ENCODE peak calls at places on chromosomes 16 and 17, in seven cellular contexts. D, M, H, O, K, R and N are unnamed samples.

GRCh38 chr16:48613061-48613957 is 3.3 kb upstream of the N4BP1 start:
- DNase-seq in D (no peak), R (no peak), M (peak; percentile 42), H (no peak), O (peak; percentile 61), K (peak; percentile 53), N (no peak)

GRCh38 chr16:19115148-19116021 is 1.6 kb downstream of the ITPRIPL2 start:
- DNase-seq in D (no peak), R (no peak), H (peak; percentile 35), O (peak; percentile 59), M (no peak), K (no peak), N (no peak)

GRCh38 chr17:37701424-37702020 is 43.3 kb downstream of the HNF1B start:
- DNase-seq in O (peak; percentile 47), H (peak; percentile 24), D (peak; percentile 61), R (no peak), M (peak; percentile 38), K (peak; percentile 12), N (peak; percentile 16)

GRCh38 chr16:82671743-82672142 is 45.0 kb downstream of the CDH13 start:
- DNase-seq in K (no peak), R (no peak), D (no peak), M (peak; percentile 3), H (no peak), O (peak; percentile 44), N (no peak)

GRCh38 chr17:11240041-11240801 is 792 bp upstream of the SHISA6 start:
- DNase-seq in D (no peak), K (no peak), H (peak; percentile 54), R (peak; percentile 41), M (no peak), O (peak; percentile 71), N (no peak)

GRCh38 chr16:83134638-83135037 is 507.9 kb downstream of the CDH13 start:
- DNase-seq in R (no peak), O (no peak), D (no peak), H (no peak), K (no peak), M (no peak), N (no peak)

GRCh38 chr17:59853168-59853918 is 39.4 kb downstream of the TUBD1 start:
- DNase-seq in H (peak; percentile 44), M (peak; percentile 100), D (peak; percentile 34), K (no peak), O (peak; percentile 72), R (no peak), N (peak; percentile 49)

GRCh38 chr17:21020622-21021021 is 22.2 kb downstream of the USP22 start:
- DNase-seq in M (no peak), D (no peak), R (no peak), H (no peak), K (no peak), O (no peak), N (no peak)

GRCh38 chr16:1290032-1290431 is 19.4 kb upstream of the UBE2I start:
- DNase-seq in O (no peak), M (no peak), R (no peak), K (no peak), D (no peak), H (no peak), N (no peak)

GRCh38 chr17:40915199-40915661 is 22.2 kb downstream of the KRT23 start:
- DNase-seq in M (peak; percentile 94), K (no peak), O (peak; percentile 84), H (no peak), R (no peak), D (no peak), N (no peak)

GRCh38 chr16:4537376-4538066 is 1.1 kb downstream of the CDIP1 start:
- DNase-seq in D (no peak), M (no peak), K (no peak), H (peak; percentile 66), R (peak; percentile 49), O (peak; percentile 39), N (no peak)

GRCh38 chr16:30785126-30786106 is 1.6 kb downstream of the ZNF629 start:
- DNase-seq in M (no peak), H (no peak), O (no peak), R (no peak), D (no peak), K (no peak), N (no peak)

GRCh38 chr17:80948961-80949450 is 42.6 kb upstream of the CHMP6 start:
- DNase-seq in D (no peak), K (no peak), H (peak; percentile 51), M (no peak), O (no peak), R (peak; percentile 29), N (no peak)

GRCh38 chr16:84749072-84749471 is 49.3 kb downstream of the USP10 start:
- DNase-seq in D (no peak), M (no peak), O (no peak), H (no peak), R (no peak), K (no peak), N (no peak)

GRCh38 chr17:81959362-81960129 is 1.4 kb downstream of the NOTUM start:
- DNase-seq in R (peak; percentile 51), K (peak; percentile 71), M (peak; percentile 59), O (peak; percentile 63), H (peak; percentile 96), D (peak; percentile 68), N (peak; percentile 82)

GRCh38 chr17:81958633-81959342 is 2.2 kb downstream of the NOTUM start:
- DNase-seq in R (no peak), O (no peak), M (no peak), D (no peak), K (no peak), H (no peak), N (no peak)

GRCh38 chr17:81955756-81956544 is 5.0 kb downstream of the NOTUM start:
- DNase-seq in K (no peak), H (no peak), O (no peak), D (no peak), R (no peak), M (no peak), N (no peak)

GRCh38 chr17:81956607-81957589 is 4.1 kb downstream of the NOTUM start:
- DNase-seq in D (no peak), R (no peak), K (no peak), H (peak; percentile 67), O (no peak), M (no peak), N (no peak)

DNA sequence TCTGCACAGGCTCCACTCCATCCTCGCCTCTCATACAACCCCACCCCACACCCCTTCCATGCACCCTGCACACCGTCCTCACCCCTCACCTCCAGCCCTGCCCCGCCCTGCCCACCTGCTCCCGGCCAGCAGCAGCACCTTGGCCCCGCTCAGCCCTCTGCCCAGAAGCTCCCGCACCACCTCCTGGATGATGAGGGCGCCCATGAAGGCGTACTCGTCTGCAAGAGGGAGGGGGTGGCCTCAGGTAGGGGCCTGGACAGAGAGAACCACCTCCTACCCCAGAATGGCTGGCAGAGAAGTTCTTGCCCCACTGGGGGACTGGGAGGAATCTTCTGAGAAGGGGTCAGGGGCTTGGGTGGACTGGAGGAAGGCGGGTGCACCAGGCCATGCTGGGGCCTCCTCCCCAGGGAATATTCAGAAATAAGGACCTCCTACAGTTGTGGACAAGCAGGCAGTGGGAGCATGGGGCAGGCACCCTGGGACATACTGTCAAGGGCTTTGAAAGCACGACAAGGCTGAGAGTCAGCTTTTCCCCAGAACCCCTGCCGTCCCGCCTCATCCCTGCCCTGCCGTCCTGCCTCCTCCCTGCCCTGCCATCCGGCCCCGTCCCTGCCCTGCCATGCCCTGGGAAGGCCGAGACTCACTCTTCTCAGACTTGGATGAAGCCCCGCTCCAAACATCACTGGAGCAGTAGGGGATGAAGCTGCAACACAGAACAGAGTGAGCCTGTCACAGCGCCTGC is 3.1 kb downstream of the NOTUM start:
- DNase-seq in D (no peak), M (no peak), R (no peak), O (no peak), K (no peak), H (no peak), N (no peak)
- H3K27me3 ChIP-seq in D (no peaks in the 10 kb centered on the region), M (peaks cover 22% of the 10 kb centered on the region), R (peaks cover 29% of the 10 kb centered on the region), O (peaks cover 6% of the 10 kb centered on the region), K (peaks cover 6% of the 10 kb centered on the region), H (peaks cover 18% of the 10 kb centered on the region), N (peaks cover 22% of the 10 kb centered on the region)

DNA sequence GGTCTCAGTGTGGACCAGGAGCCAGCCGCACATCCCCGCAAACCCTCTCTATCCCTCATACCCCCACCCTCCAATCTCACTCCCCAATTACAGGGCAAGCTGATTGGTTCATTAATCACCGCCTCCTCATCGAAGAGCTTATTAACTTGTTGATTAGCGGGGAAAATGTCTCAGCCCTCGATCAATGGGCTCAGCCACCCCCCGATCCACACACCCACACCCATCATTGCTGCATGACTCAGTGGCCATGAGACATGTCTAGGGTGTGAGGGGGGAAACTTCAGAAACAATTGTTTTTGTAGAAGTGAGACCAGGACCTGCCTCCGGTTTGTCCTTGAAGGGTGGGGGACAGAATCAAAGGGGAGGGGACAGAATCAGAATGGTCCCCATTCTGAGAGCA is 2.5 kb upstream of the PYY start:
- DNase-seq in K (no peak), O (no peak), H (no peak), D (no peak), R (no peak), M (no peak), N (no peak)
- H3K27me3 ChIP-seq in K (peaks cover 12% of the 10 kb centered on the region), O (no peaks in the 10 kb centered on the region), H (no peaks in the 10 kb centered on the region), D (no peaks in the 10 kb centered on the region), R (peaks cover 23% of the 10 kb centered on the region), M (no peaks in the 10 kb centered on the region), N (no peaks in the 10 kb centered on the region)

DNA sequence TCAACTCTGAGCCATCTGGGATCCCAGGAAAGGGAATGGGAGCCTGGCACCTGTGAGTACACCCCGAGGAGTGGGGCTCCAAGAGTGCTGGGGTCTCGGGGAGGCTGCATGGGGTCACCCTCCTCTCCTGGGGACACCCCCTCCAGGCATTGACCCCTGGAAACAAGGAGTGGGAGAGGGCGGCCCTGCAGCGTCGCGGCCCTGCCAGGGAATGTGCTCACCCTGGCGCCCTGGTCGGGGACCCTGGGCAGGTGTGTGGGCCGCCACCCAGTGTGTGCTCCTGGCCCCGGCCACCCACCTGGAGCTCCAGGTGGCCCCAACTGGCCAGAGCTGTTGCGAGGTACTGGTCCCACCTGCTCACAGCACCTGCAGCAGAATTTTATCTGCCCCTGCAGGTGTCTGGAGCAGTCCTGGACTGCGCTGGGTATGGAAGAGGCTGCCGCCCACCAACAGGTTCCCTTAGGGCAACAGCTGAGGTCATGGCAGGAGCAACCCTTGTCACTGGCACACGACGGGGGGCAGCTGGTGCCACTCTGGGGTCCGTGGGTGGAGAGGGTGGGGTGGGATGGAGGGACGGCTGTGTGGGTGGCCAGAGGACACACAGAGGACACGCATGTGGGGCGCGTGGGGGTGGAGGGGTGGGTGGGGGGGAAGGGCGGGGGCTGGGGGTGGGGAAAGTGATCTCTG is 5.4 kb upstream of the PABPN1L start:
- DNase-seq in D (no peak), R (no peak), O (no peak), K (no peak), H (no peak), M (no peak), N (no peak)
- H3K27me3 ChIP-seq in D (peaks cover 3% of the 10 kb centered on the region), R (no peaks in the 10 kb centered on the region), O (no peaks in the 10 kb centered on the region), K (peaks cover 6% of the 10 kb centered on the region), H (peaks cover 92% of the 10 kb centered on the region), M (no peaks in the 10 kb centered on the region), N (peaks cover 97% of the 10 kb centered on the region)

DNA sequence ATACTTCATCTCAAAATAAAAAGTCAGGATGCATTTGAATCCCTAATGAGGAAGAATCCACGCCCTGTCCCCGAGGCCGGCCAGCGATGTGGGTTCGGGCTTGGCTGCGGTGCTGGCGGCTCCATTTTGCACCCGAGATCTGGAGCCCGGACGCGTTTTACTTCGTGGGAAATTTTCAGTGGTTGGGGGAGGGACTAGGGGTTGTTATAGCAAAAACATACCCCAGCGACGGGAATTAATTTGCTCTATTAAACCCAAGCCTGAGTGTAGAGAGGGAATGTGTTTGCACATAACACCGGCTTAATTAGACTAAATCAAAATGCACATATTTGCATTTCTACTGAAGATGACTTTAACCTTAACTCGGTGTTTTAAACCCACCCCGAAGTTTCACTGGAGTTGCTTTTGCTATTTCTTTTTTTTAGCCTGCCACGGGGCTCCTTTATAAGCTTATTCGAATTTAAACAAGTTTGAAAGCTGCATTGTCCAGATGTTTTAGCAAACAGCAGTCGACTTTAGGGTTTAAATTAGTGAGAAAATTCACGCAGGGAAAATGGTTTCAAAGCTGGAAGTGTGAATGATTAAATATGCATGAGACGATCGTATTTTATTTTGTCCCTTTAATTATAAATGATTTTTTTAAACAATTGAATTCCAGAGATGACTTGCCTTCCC is 4.9 kb downstream of the IRX5 start:
- DNase-seq in H (no peak), R (no peak), O (no peak), D (no peak), K (no peak), M (no peak), N (no peak)
- H3K27me3 ChIP-seq in H (no peaks in the 10 kb centered on the region), R (peaks cover 95% of the 10 kb centered on the region), O (peaks cover 76% of the 10 kb centered on the region), D (no peaks in the 10 kb centered on the region), K (peaks cover 47% of the 10 kb centered on the region), M (peaks cover 63% of the 10 kb centered on the region), N (no peaks in the 10 kb centered on the region)